ENCODE peak calls at places on chromosomes 13 and 19, in five cellular contexts. L is BJ, Q is fibroblast of mammary gland, M is cardiac muscle cell, Z is HFF-Myc. W is an unnamed sample.

GRCh38 chr19:4061683-4062575 is 4.8 kb downstream of the ZBTB7A start:
- DNase-seq in L (no peak), Q (peak; percentile 31), M (no peak), Z (no peak), W (peak; percentile 72)

GRCh38 chr13:33763021-33763420 is 54.9 kb upstream of the RFC3 start:
- DNase-seq in L (no peak), Q (peak; percentile 56), M (no peak), Z (no peak), W (no peak)

GRCh38 chr13:99380921-99381645 is 73.9 kb upstream of the GPR183 start:
- DNase-seq in L (no peak), Q (no peak), M (no peak), Z (no peak), W (no peak)

GRCh38 chr13:33352520-33352919 is 67.0 kb upstream of the STARD13 start:
- DNase-seq in L (no peak), Q (no peak), M (no peak), Z (no peak), W (peak; percentile 23)

GRCh38 chr13:70829748-70830147 is 721.5 kb upstream of the KLHL1 start:
- DNase-seq in L (no peak), Q (no peak), M (no peak), Z (no peak), W (no peak)

GRCh38 chr13:42600943-42601342 is 27.0 kb downstream of the TNFSF11 start:
- DNase-seq in L (no peak), Q (peak; percentile 35), M (no peak), Z (no peak), W (no peak)

GRCh38 chr13:74073231-74073630 is 61.0 kb downstream of the KLF12 start:
- DNase-seq in L (no peak), Q (no peak), M (no peak), Z (no peak), W (no peak)

GRCh38 chr13:87087741-87088140 is 583.4 kb upstream of the SLITRK5 start:
- DNase-seq in L (no peak), Q (no peak), M (no peak), Z (no peak), W (no peak)

GRCh38 chr13:111491021-111491420 is 170.6 kb downstream of the TEX29 start:
- DNase-seq in L (no peak), Q (no peak), M (no peak), Z (no peak), W (no peak)

GRCh38 chr13:34654203-34654602 is 287.9 kb upstream of the NBEA start:
- DNase-seq in L (no peak), Q (peak; percentile 18), M (no peak), Z (no peak), W (no peak)

GRCh38 chr13:101624210-101624922 is 171.9 kb downstream of the ITGBL1 start:
- DNase-seq in L (no peak), Q (no peak), M (no peak), Z (no peak), W (no peak)

GRCh38 chr13:49652691-49653305 is 24.5 kb downstream of the ARL11 start:
- DNase-seq in L (no peak), Q (peak; percentile 49), M (peak; percentile 60), Z (no peak), W (no peak)

GRCh38 chr19:36067681-36068080 is 13.0 kb downstream of the WDR62 start:
- DNase-seq in L (no peak), Q (no peak), M (no peak), Z (no peak), W (no peak)

GRCh38 chr19:51075998-51076397 is 6.7 kb downstream of the KLK14 start:
- DNase-seq in L (no peak), Q (no peak), M (no peak), Z (no peak), W (no peak)

GRCh38 chr13:109998808-109999528 is 212.6 kb upstream of the IRS2 start:
- DNase-seq in L (peak; percentile 78), Q (peak; percentile 79), M (no peak), Z (no peak), W (no peak)

GRCh38 chr13:88063741-88064140 is 392.6 kb downstream of the SLITRK5 start:
- DNase-seq in L (no peak), Q (no peak), M (no peak), Z (no peak), W (no peak)

GRCh38 chr13:95858286-95859075 is 181.5 kb downstream of the DNAJC3 start:
- DNase-seq in L (no peak), Q (peak; percentile 34), M (no peak), Z (no peak), W (no peak)

GRCh38 chr13:32503727-32504126 is 34.9 kb downstream of the N4BP2L2 start:
- DNase-seq in L (no peak), Q (no peak), M (no peak), Z (no peak), W (no peak)

GRCh38 chr19:12293771-12294307 is 844 bp downstream of the ZNF44 start:
- DNase-seq in L (no peak), Q (peak; percentile 57), M (peak; percentile 92), Z (no peak), W (peak; percentile 71)

GRCh38 chr13:42211704-42212103 is 60.2 kb upstream of the AKAP11 start:
- DNase-seq in L (peak; percentile 4), Q (peak; percentile 74), M (no peak), Z (peak; percentile 2), W (no peak)

GRCh38 chr19:41226874-41227390 is 7.9 kb downstream of the AXL start:
- DNase-seq in L (no peak), Q (no peak), M (no peak), Z (no peak), W (no peak)

GRCh38 chr19:45179063-45179847 is 671 bp downstream of the BLOC1S3 start:
- DNase-seq in L (no peak), Q (peak; percentile 22), M (peak; percentile 46), Z (no peak), W (no peak)

GRCh38 chr19:4060621-4061177 is 6.0 kb downstream of the ZBTB7A start:
- DNase-seq in L (no peak), Q (no peak), M (no peak), Z (no peak), W (peak; percentile 52)

GRCh38 chr13:99996177-99996705 is 14.7 kb downstream of the ZIC2 start:
- DNase-seq in L (no peak), Q (no peak), M (no peak), Z (no peak), W (no peak)

GRCh38 chr19:56083668-56084067 is 37.4 kb downstream of the ZNF787 start:
- DNase-seq in L (no peak), Q (no peak), M (no peak), Z (no peak), W (no peak)

GRCh38 chr19:12837225-12837624 is 1.1 kb upstream of the MAST1 start:
- DNase-seq in L (no peak), Q (no peak), M (no peak), Z (no peak), W (no peak)

GRCh38 chr13:44989941-44990340 is 603 bp downstream of the GPALPP1 start:
- DNase-seq in L (no peak), Q (no peak), M (peak; percentile 6), Z (no peak), W (no peak)

GRCh38 chr19:4456566-4456842 is 1.1 kb downstream of the UBXN6 start:
- DNase-seq in L (no peak), Q (peak; percentile 71), M (peak; percentile 48), Z (no peak), W (no peak)

GRCh38 chr19:17803264-17803896 is 8.4 kb downstream of the B3GNT3 start:
- DNase-seq in L (no peak), Q (no peak), M (no peak), Z (no peak), W (peak; percentile 58)

GRCh38 chr19:1027020-1027952 is 878 bp downstream of the CNN2 start:
- DNase-seq in L (no peak), Q (no peak), M (no peak), Z (no peak), W (peak; percentile 85)

GRCh38 chr13:102220681-102221228 is 181.1 kb downstream of the FGF14 start:
- DNase-seq in L (no peak), Q (no peak), M (peak; percentile 5), Z (no peak), W (no peak)

DNA sequence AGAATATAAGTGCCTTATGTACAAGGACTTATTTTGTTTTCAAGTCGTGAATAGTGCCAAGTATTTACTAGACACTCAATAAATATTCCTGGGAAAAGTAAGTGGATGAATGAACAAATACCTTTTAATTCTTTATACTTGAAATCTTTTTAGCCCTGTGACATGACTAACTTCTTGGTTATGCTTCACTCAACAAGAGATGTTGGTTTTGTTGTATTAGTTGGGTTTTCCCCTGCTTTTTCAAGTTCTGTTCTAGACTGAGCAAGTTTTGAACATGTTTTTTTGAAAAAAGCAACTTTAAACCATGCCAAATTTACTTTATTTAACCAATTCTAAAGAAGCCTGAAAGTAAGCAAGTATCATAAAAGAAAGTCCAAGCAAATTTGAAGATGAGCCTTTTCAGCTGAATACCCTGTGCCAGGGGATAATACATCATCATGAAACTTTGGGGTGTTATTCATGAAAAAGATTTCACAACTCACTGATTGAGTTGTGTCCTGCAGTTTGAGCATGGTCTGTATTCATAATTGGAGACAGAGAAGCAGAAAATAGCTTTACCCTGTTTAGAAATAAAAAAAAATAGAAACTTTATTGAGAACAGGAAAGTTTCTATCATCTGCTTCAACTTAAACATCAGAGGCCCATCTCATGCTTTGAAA is 11.1 kb downstream of the LMO7 start:
- DNase-seq in L (no peak), Q (peak; percentile 26), M (no peak), Z (no peak), W (no peak)
- H3K4me3 ChIP-seq in L (no peak overlapping the region), Q (no peak overlapping the region), M (no peak overlapping the region), Z (no peak overlapping the region), W (no peak overlapping the region)

DNA sequence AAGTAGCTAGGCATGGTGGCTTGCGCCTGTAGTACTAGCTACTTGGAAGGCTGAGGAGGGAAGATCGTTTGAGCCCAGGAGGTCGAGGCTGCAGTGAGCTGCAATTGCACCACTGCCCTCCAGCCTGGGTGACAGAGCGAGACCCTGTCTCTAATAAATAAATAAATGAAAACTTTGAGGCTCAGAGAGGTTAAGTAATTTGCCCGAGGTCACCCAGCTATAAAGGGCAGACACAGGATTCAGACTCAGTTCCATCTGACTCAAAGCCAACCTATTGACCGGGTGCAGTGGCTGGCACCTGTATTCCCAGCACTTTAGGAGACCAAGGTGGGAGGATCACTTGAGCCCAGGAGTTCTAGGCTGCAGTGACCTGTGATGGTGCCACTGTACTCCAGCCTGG is 7.4 kb upstream of the OLFM2 start:
- DNase-seq in L (no peak), Q (no peak), M (no peak), Z (no peak), W (no peak)
- H3K4me3 ChIP-seq in L (no peak overlapping the region), Q (no peak overlapping the region), M (no peak overlapping the region), Z (no peak overlapping the region), W (no peak overlapping the region)

GRCh38 chr19:21046489-21046888 is 26.0 kb downstream of the ZNF430 start:
- DNase-seq in L (no peak), Q (no peak), M (no peak), Z (no peak), W (no peak)

GRCh38 chr19:21047712-21048111 is 27.3 kb downstream of the ZNF430 start:
- DNase-seq in L (no peak), Q (no peak), M (no peak), Z (no peak), W (no peak)

GRCh38 chr19:21045028-21045427 is 24.6 kb downstream of the ZNF430 start:
- DNase-seq in L (no peak), Q (no peak), M (no peak), Z (no peak), W (no peak)
- H3K4me3 ChIP-seq in L (no peak overlapping the region), Q (no peak overlapping the region), M (no peak overlapping the region), Z (no peak overlapping the region), W (no peak overlapping the region)

DNA sequence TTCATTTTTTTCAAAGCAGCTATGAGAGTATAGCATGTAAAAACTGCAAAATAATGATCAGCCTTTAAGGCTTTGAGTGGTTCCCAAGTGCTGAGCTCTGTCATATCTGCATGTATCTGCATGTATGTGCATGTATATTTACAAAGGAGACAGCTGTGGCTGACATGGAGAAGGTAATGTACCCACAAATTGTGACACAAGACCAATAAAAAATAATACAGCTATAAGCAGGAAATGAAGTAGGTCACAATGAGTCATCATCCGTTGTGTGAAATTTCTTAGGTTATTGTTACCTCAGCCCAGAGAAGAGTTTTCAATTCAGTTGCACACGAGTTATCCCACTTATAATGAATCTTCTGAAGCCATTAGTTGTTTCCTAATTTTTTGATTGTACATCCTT is 60.9 kb upstream of the MED4 start:
- DNase-seq in L (no peak), Q (peak; percentile 70), M (no peak), Z (peak; percentile 41), W (no peak)
- H3K4me3 ChIP-seq in L (no peak overlapping the region), Q (no peak overlapping the region), M (no peak overlapping the region), Z (no peak overlapping the region), W (no peak overlapping the region)

W was measured in upper lobe of left lung.